ENCODE peak calls at places on chromosome X, in five cellular contexts. One of them, this sample, is unnamed. For H3K27me3 and H3K36me3, the result is how much of the 10 kb centered on the place peaks cover.

GRCh38 chrX:1394731-1395501 is 3.0 kb upstream of the SLC25A6 start:
- DNase-seq in uterus: peak
- DNase-seq in colonic mucosa: no peak
- DNase-seq in body of pancreas: peak
- DNase-seq in SJSA1: no peak
- DNase-seq in this sample: no peak

GRCh38 chrX:83819304-83819703 is 41.6 kb upstream of the CYLC1 start:
- DNase-seq in uterus: no peak
- DNase-seq in colonic mucosa: no peak
- DNase-seq in body of pancreas: no peak
- DNase-seq in SJSA1: no peak
- DNase-seq in this sample: no peak

GRCh38 chrX:14963447-14964236 is 90.4 kb downstream of the MOSPD2 start:
- DNase-seq in uterus: no peak
- DNase-seq in colonic mucosa: no peak
- DNase-seq in body of pancreas: no peak
- DNase-seq in SJSA1: peak
- DNase-seq in this sample: no peak

GRCh38 chrX:107673933-107674479 is 45.7 kb downstream of the PRPS1 start:
- DNase-seq in uterus: peak
- DNase-seq in colonic mucosa: peak
- DNase-seq in body of pancreas: peak
- DNase-seq in SJSA1: peak
- DNase-seq in this sample: peak

GRCh38 chrX:115337735-115338134 is 48.2 kb downstream of the LUZP4 start:
- DNase-seq in uterus: peak
- DNase-seq in colonic mucosa: no peak
- DNase-seq in body of pancreas: no peak
- DNase-seq in SJSA1: no peak
- DNase-seq in this sample: no peak

GRCh38 chrX:39957816-39958561 is 139.8 kb downstream of the BCOR start:
- DNase-seq in uterus: no peak
- DNase-seq in colonic mucosa: no peak
- DNase-seq in body of pancreas: no peak
- DNase-seq in SJSA1: no peak
- DNase-seq in this sample: no peak

GRCh38 chrX:120452131-120452530 is 17.0 kb downstream of the LAMP2 start:
- DNase-seq in uterus: no peak
- DNase-seq in colonic mucosa: no peak
- DNase-seq in body of pancreas: no peak
- DNase-seq in SJSA1: no peak
- DNase-seq in this sample: peak

GRCh38 chrX:41720125-41720780 is 3.7 kb upstream of the GPR82 start:
- DNase-seq in uterus: no peak
- DNase-seq in colonic mucosa: no peak
- DNase-seq in body of pancreas: no peak
- DNase-seq in SJSA1: no peak
- DNase-seq in this sample: no peak

GRCh38 chrX:39762266-39762841 is 335.4 kb downstream of the BCOR start:
- DNase-seq in uterus: no peak
- DNase-seq in colonic mucosa: no peak
- DNase-seq in body of pancreas: no peak
- DNase-seq in SJSA1: no peak
- DNase-seq in this sample: no peak

GRCh38 chrX:55111578-55112254 is 22.9 kb downstream of the PAGE2 start:
- DNase-seq in uterus: no peak
- DNase-seq in colonic mucosa: no peak
- DNase-seq in body of pancreas: no peak
- DNase-seq in SJSA1: no peak
- DNase-seq in this sample: no peak

GRCh38 chrX:118528089-118528753 is 32.6 kb downstream of the DOCK11 start:
- DNase-seq in uterus: no peak
- DNase-seq in colonic mucosa: no peak
- DNase-seq in body of pancreas: no peak
- DNase-seq in SJSA1: no peak
- DNase-seq in this sample: no peak

GRCh38 chrX:127459784-127460183 is 592.4 kb downstream of the ACTRT1 start:
- DNase-seq in uterus: no peak
- DNase-seq in colonic mucosa: no peak
- DNase-seq in body of pancreas: no peak
- DNase-seq in SJSA1: no peak
- DNase-seq in this sample: peak

GRCh38 chrX:22746081-22746480 is 253.7 kb upstream of the DDX53 start:
- DNase-seq in uterus: no peak
- DNase-seq in colonic mucosa: no peak
- DNase-seq in body of pancreas: no peak
- DNase-seq in SJSA1: no peak
- DNase-seq in this sample: no peak
- H3K4me3 ChIP-seq in uterus: no peak
- H3K4me3 ChIP-seq in colonic mucosa: no peak
- H3K4me3 ChIP-seq in body of pancreas: no peak
- H3K4me3 ChIP-seq in SJSA1: no peak
- H3K4me3 ChIP-seq in this sample: no peak

GRCh38 chrX:109601458-109601857 is 23.5 kb downstream of the KCNE5 start:
- DNase-seq in uterus: no peak
- DNase-seq in colonic mucosa: no peak
- DNase-seq in body of pancreas: no peak
- DNase-seq in SJSA1: no peak
- DNase-seq in this sample: no peak
- H3K27me3 ChIP-seq in uterus: under half
- H3K27me3 ChIP-seq in colonic mucosa: under half
- H3K27me3 ChIP-seq in body of pancreas: under half
- H3K27me3 ChIP-seq in SJSA1: under half
- H3K27me3 ChIP-seq in this sample: under half

DNA sequence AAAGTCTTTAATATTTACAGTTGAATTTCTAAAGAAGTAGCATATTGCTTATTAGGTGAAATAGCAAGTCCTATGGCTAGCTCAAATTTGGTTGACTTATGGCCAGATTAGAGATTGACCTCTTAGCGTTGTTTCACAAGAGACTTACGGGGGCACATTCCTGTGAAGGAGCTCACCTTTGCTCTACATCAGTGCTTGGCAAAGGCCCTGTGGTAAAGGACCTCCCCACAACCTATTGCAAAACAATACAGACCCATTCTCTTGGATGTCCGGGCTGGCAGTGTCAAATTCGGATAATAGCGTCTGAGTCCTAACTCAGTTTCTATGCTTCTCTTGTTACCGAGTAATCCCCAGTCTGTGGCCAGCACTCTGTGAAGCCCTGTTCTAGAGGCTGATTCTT is 10.9 kb downstream of the PDHA1 start:
- DNase-seq in uterus: no peak
- DNase-seq in colonic mucosa: no peak
- DNase-seq in body of pancreas: no peak
- DNase-seq in SJSA1: no peak
- DNase-seq in this sample: no peak
- H3K36me3 ChIP-seq in uterus: under half
- H3K36me3 ChIP-seq in colonic mucosa: under half
- H3K36me3 ChIP-seq in body of pancreas: under half
- H3K36me3 ChIP-seq in SJSA1: under half
- H3K36me3 ChIP-seq in this sample: under half

GRCh38 chrX:106201502-106202178 is 33.5 kb downstream of the PWWP3B start:
- DNase-seq in uterus: no peak
- DNase-seq in colonic mucosa: no peak
- DNase-seq in body of pancreas: no peak
- DNase-seq in SJSA1: no peak
- DNase-seq in this sample: peak
- H3K4me3 ChIP-seq in uterus: no peak
- H3K4me3 ChIP-seq in colonic mucosa: no peak
- H3K4me3 ChIP-seq in body of pancreas: no peak
- H3K4me3 ChIP-seq in SJSA1: no peak
- H3K4me3 ChIP-seq in this sample: no peak

GRCh38 chrX:133674726-133675470 is 259.6 kb upstream of the GPC4 start:
- DNase-seq in uterus: no peak
- DNase-seq in colonic mucosa: no peak
- DNase-seq in body of pancreas: peak
- DNase-seq in SJSA1: no peak
- DNase-seq in this sample: no peak
- H3K27me3 ChIP-seq in uterus: under half
- H3K27me3 ChIP-seq in colonic mucosa: under half
- H3K27me3 ChIP-seq in body of pancreas: under half
- H3K27me3 ChIP-seq in SJSA1: under half
- H3K27me3 ChIP-seq in this sample: under half

GRCh38 chrX:153958605-153959004 is 13.0 kb downstream of the HCFC1 start:
- DNase-seq in uterus: no peak
- DNase-seq in colonic mucosa: no peak
- DNase-seq in body of pancreas: no peak
- DNase-seq in SJSA1: no peak
- DNase-seq in this sample: no peak
- H3K36me3 ChIP-seq in uterus: under half
- H3K36me3 ChIP-seq in colonic mucosa: under half
- H3K36me3 ChIP-seq in body of pancreas: under half
- H3K36me3 ChIP-seq in SJSA1: half or more
- H3K36me3 ChIP-seq in this sample: half or more